ENCODE peak calls at places on chromosomes 2 and 18, in eight cellular contexts. Y is epithelial cell of esophagus, H is T-helper 17 cell, D is germinal center, X is ovary, R is NCI-H345, P is NCI-H460, L is NCI-H2171. G is an unnamed sample.

GRCh38 chr2:65128297-65129190 is 1.4 kb downstream of the RAB1A start:
- DNase-seq in R (no peak), H (no peak), X (no peak), L (no peak), P (peak; percentile 22), Y (peak; percentile 59), D (no peak), G (peak; percentile 23)

GRCh38 chr2:38797276-38797675 is 19.3 kb downstream of the GEMIN6 start:
- DNase-seq in P (no peak), H (no peak), Y (no peak), R (no peak), X (no peak), L (no peak), D (no peak), G (peak; percentile 33)

GRCh38 chr2:241858206-241859016 is at the start of gene PDCD1:
- DNase-seq in P (no peak), L (no peak), X (peak; percentile 64), D (peak; percentile 76), R (no peak), H (peak; percentile 41), Y (no peak), G (no peak)

GRCh38 chr18:12703096-12703567 is 290 bp downstream of the PSMG2 start:
- DNase-seq in R (no peak), L (no peak), P (no peak), H (no peak), X (no peak), Y (no peak), D (no peak), G (no peak)

GRCh38 chr2:152594022-152594712 is 123.1 kb downstream of the PRPF40A start:
- DNase-seq in X (no peak), D (peak; percentile 27), H (no peak), Y (peak; percentile 6), L (no peak), P (no peak), R (no peak), G (no peak)

GRCh38 chr18:49745051-49746014 is 68.0 kb downstream of the ACAA2 start:
- DNase-seq in H (no peak), Y (peak; percentile 48), D (no peak), P (no peak), L (peak; percentile 62), R (no peak), X (no peak), G (peak; percentile 9)

GRCh38 chr2:9806298-9806610 is 37.0 kb upstream of the TAF1B start:
- DNase-seq in Y (no peak), R (no peak), P (no peak), X (no peak), L (no peak), D (no peak), H (no peak), G (no peak)

GRCh38 chr2:98869868-98870267 is 66.2 kb downstream of the CRACDL start:
- DNase-seq in H (no peak), R (peak; percentile 99), P (no peak), Y (peak; percentile 74), X (no peak), L (peak; percentile 96), D (no peak), G (no peak)

GRCh38 chr2:36367497-36368353 is 12.1 kb downstream of the CRIM1 start:
- DNase-seq in X (no peak), L (no peak), D (no peak), R (no peak), H (no peak), Y (peak; percentile 94), P (no peak), G (no peak)

GRCh38 chr18:37414816-37415215 is 150.8 kb downstream of the CELF4 start:
- DNase-seq in Y (no peak), P (no peak), L (no peak), H (no peak), R (no peak), X (no peak), D (no peak), G (no peak)

GRCh38 chr2:212894026-212894425 is 257.4 kb downstream of the IKZF2 start:
- DNase-seq in Y (no peak), D (no peak), X (no peak), L (no peak), P (no peak), H (no peak), R (no peak), G (no peak)

GRCh38 chr2:141878016-141878415 is 252.8 kb downstream of the LRP1B start:
- DNase-seq in X (no peak), L (no peak), D (no peak), Y (no peak), H (no peak), R (no peak), P (no peak), G (no peak)

GRCh38 chr2:74584088-74584645 is 29.6 kb downstream of the DOK1 start:
- DNase-seq in D (no peak), Y (peak; percentile 45), X (no peak), P (no peak), R (no peak), L (no peak), H (no peak), G (peak; percentile 39)

GRCh38 chr2:83069724-83070123 is 1389.4 kb downstream of the SUCLG1 start:
- DNase-seq in H (no peak), X (no peak), R (peak; percentile 20), D (no peak), P (no peak), Y (peak; percentile 29), L (no peak), G (peak; percentile 64)

GRCh38 chr2:160910681-160911080 is 249.5 kb upstream of the TANK start:
- DNase-seq in X (no peak), H (no peak), P (no peak), Y (no peak), D (no peak), L (no peak), R (no peak), G (peak; percentile 89)

GRCh38 chr2:239195318-239195871 is 205.4 kb downstream of the HDAC4 start:
- DNase-seq in D (no peak), R (no peak), Y (no peak), P (no peak), L (no peak), X (peak; percentile 7), H (no peak), G (peak; percentile 23)